ENCODE peak calls at places on chromosomes 1 and 21, in ten cellular contexts. S is colonic mucosa; P is spleen; D is tibial nerve; B is CD8-positive, alpha-beta T cell; I is DND-41; C is PC-3; G is OCI-LY7; N is AG04450; J is esophagus squamous epithelium. W is an unnamed sample.
A peak's percentile ranks its signal among the peaks of the same experiment; 100 is the strongest.

GRCh38 chr1:244237445-244237844 is 186.4 kb downstream of the ZBTB18 start:
- DNase-seq in P (no peak), I (no peak), N (no peak), G (no peak), D (no peak), B (no peak), C (peak; percentile 36), S (no peak), J (no peak), W (no peak)

GRCh38 chr1:203769505-203770343 is 4.7 kb downstream of the LAX1 start:
- DNase-seq in I (no peak), P (no peak), G (no peak), B (no peak), N (peak; percentile 81), D (peak; percentile 35), J (no peak), S (peak; percentile 86), C (peak; percentile 53), W (peak; percentile 98)

GRCh38 chr21:18228060-18228739 is 16.4 kb upstream of the CHODL start:
- DNase-seq in S (no peak), D (no peak), N (no peak), I (no peak), J (no peak), G (no peak), B (no peak), P (no peak), C (no peak), W (no peak)

GRCh38 chr21:16422702-16423101 is 692.9 kb downstream of the USP25 start:
- DNase-seq in J (no peak), B (no peak), G (no peak), P (no peak), N (no peak), I (no peak), S (no peak), D (no peak), C (no peak), W (peak; percentile 35)

GRCh38 chr1:29849038-29849750 is 612.9 kb downstream of the PTPRU start:
- DNase-seq in D (no peak), P (peak; percentile 29), G (peak; percentile 57), C (peak; percentile 83), J (no peak), S (peak; percentile 52), B (peak; percentile 15), I (peak; percentile 53), N (no peak), W (peak; percentile 17)

GRCh38 chr1:87805661-87806376 is 477.1 kb downstream of the LMO4 start:
- DNase-seq in B (no peak), J (no peak), I (no peak), S (no peak), G (no peak), C (peak; percentile 91), P (no peak), D (no peak), N (peak; percentile 50), W (peak; percentile 82)

GRCh38 chr1:82099170-82099569 is 298.4 kb downstream of the ADGRL2 start:
- DNase-seq in P (no peak), G (no peak), B (no peak), S (no peak), D (no peak), I (no peak), N (no peak), J (no peak), C (no peak), W (no peak)

GRCh38 chr21:46089285-46089684 is 8.6 kb upstream of the COL6A2 start:
- DNase-seq in N (no peak), S (no peak), D (no peak), G (no peak), B (no peak), P (no peak), I (no peak), J (no peak), C (no peak), W (no peak)

GRCh38 chr21:34198232-34199120 is 125.1 kb downstream of the MRPS6 start:
- DNase-seq in D (no peak), J (no peak), P (no peak), S (no peak), G (peak; percentile 22), B (peak; percentile 18), C (no peak), I (peak; percentile 60), N (no peak), W (no peak)

GRCh38 chr21:36202721-36203602 is 46.3 kb downstream of the DOP1B start:
- DNase-seq in I (no peak), S (no peak), B (no peak), G (no peak), C (peak; percentile 83), P (no peak), N (no peak), J (no peak), D (no peak), W (no peak)

GRCh38 chr1:2546515-2547209 is 9.5 kb upstream of the TNFRSF14 start:
- DNase-seq in C (peak; percentile 98), B (peak; percentile 82), G (peak; percentile 88), J (peak; percentile 68), N (no peak), S (peak; percentile 97), I (peak; percentile 95), D (peak; percentile 68), P (peak; percentile 96), W (peak; percentile 85)

GRCh38 chr21:38925923-38926322 is 120.2 kb downstream of the ETS2 start:
- DNase-seq in D (no peak), S (no peak), I (peak; percentile 31), P (no peak), N (peak; percentile 55), C (peak; percentile 87), G (no peak), J (no peak), B (no peak), W (peak; percentile 63)

GRCh38 chr21:34965200-34966174 is 83.6 kb downstream of the RUNX1 start:
- DNase-seq in C (peak; percentile 93), J (no peak), D (no peak), G (no peak), P (no peak), B (no peak), N (peak; percentile 34), I (no peak), S (no peak), W (no peak)

GRCh38 chr1:222464841-222465210 is 83.1 kb downstream of the HHIPL2 start:
- DNase-seq in N (no peak), S (peak; percentile 44), P (peak; percentile 84), D (no peak), J (no peak), C (peak; percentile 97), G (peak; percentile 41), I (peak; percentile 16), B (peak; percentile 46), W (no peak)
- TF ChIP-seq CTCF in N (no peak), S (no peak), P (no peak), D (no peak), J (no peak), C (no peak), G (no peak), I (no peak), B (no peak), W (no peak)

GRCh38 chr1:24498589-24498988 is 4.0 kb upstream of the RCAN3 start:
- DNase-seq in B (no peak), D (no peak), G (no peak), C (no peak), J (no peak), P (no peak), I (no peak), S (no peak), N (no peak), W (no peak)
- H3K27ac ChIP-seq in B (no peak overlapping the region), D (no peak overlapping the region), G (no peak overlapping the region), C (no peak overlapping the region), J (no peak overlapping the region), P (no peak overlapping the region), I (no peak overlapping the region), S (no peak overlapping the region), N (no peak overlapping the region), W (no peak overlapping the region)

GRCh38 chr1:33005812-33006465 is 30.7 kb downstream of the AK2 start:
- DNase-seq in G (no peak), S (no peak), C (no peak), B (no peak), D (no peak), I (no peak), J (no peak), N (no peak), P (no peak), W (no peak)
- TF ChIP-seq CTCF in G (no peak), S (no peak), C (no peak), B (no peak), D (no peak), I (no peak), J (no peak), N (no peak), P (no peak), W (no peak)

GRCh38 chr1:111223126-111223443 is 4.4 kb upstream of the CHI3L2 start:
- DNase-seq in P (no peak), N (no peak), S (no peak), B (no peak), I (no peak), C (no peak), D (no peak), G (no peak), J (no peak), W (no peak)
- H3K27ac ChIP-seq in P (peak overlapping the region; percentile 65), N (no peak overlapping the region), S (peak overlapping the region; percentile 29), B (peak overlapping the region; percentile 44), I (peak overlapping the region; percentile 97), C (no peak overlapping the region), D (no peak overlapping the region), G (peak overlapping the region; percentile 97), J (no peak overlapping the region), W (no peak overlapping the region)